ENCODE peak calls at places on chromosomes 16 and 17, in seven cellular contexts. I is WERI-Rb-1, W is esophagus squamous epithelium, C is fibroblast of lung, L is OCI-LY7, D is endothelial cell of umbilical vein, J is heart left ventricle. G is an unnamed sample.

GRCh38 chr16:10261077-10261476 is 78.8 kb upstream of the GRIN2A start:
- DNase-seq in I (no peak), W (no peak), C (no peak), L (no peak), D (no peak), J (no peak), G (no peak)

GRCh38 chr17:17950347-17950746 is 21.9 kb downstream of the TOM1L2 start:
- DNase-seq in I (no peak), W (no peak), C (no peak), L (no peak), D (no peak), J (no peak), G (no peak)

GRCh38 chr16:46729326-46729995 is 18.7 kb downstream of the MYLK3 start:
- DNase-seq in I (no peak), W (no peak), C (no peak), L (no peak), D (no peak), J (no peak), G (no peak)

GRCh38 chr16:64545769-64546168 is 576.1 kb downstream of the CDH11 start:
- DNase-seq in I (no peak), W (no peak), C (peak), L (no peak), D (no peak), J (no peak), G (no peak)

GRCh38 chr16:85350973-85351372 is 238.7 kb upstream of the CIBAR2 start:
- DNase-seq in I (no peak), W (peak), C (peak), L (no peak), D (peak), J (peak), G (peak)

GRCh38 chr17:59561042-59561441 is 4.4 kb upstream of the DHX40 start:
- DNase-seq in I (peak), W (no peak), C (no peak), L (peak), D (peak), J (no peak), G (peak)

GRCh38 chr17:10062757-10063385 is 135.5 kb downstream of the GAS7 start:
- DNase-seq in I (no peak), W (no peak), C (no peak), L (no peak), D (no peak), J (no peak), G (no peak)

GRCh38 chr17:56167491-56167890 is 14.2 kb downstream of the ANKFN1 start:
- DNase-seq in I (no peak), W (no peak), C (no peak), L (no peak), D (no peak), J (no peak), G (no peak)

GRCh38 chr16:56137269-56137668 is 54.0 kb upstream of the GNAO1 start:
- DNase-seq in I (no peak), W (no peak), C (no peak), L (no peak), D (no peak), J (no peak), G (no peak)

GRCh38 chr17:38742431-38743308 is 5.5 kb downstream of the PCGF2 start:
- DNase-seq in I (no peak), W (no peak), C (peak), L (peak), D (peak), J (peak), G (no peak)

GRCh38 chr16:88538366-88539060 is 31.7 kb upstream of the ZC3H18 start:
- DNase-seq in I (no peak), W (no peak), C (no peak), L (no peak), D (no peak), J (no peak), G (no peak)

GRCh38 chr17:14211778-14212177 is 24.9 kb downstream of the CDRT15 start:
- DNase-seq in I (peak), W (no peak), C (no peak), L (no peak), D (no peak), J (peak), G (no peak)

GRCh38 chr16:19167710-19168172 is 299 bp upstream of the SYT17 start:
- DNase-seq in I (peak), W (no peak), C (peak), L (peak), D (peak), J (peak), G (peak)

GRCh38 chr16:49048557-49048956 is 233.1 kb downstream of the CBLN1 start:
- DNase-seq in I (no peak), W (no peak), C (peak), L (no peak), D (no peak), J (no peak), G (no peak)

GRCh38 chr16:49644143-49644460 is 211.8 kb downstream of the ZNF423 start:
- DNase-seq in I (peak), W (no peak), C (no peak), L (no peak), D (no peak), J (no peak), G (no peak)

GRCh38 chr17:55743103-55743679 is 7.7 kb upstream of the PCTP start:
- DNase-seq in I (no peak), W (no peak), C (peak), L (no peak), D (peak), J (no peak), G (peak)

GRCh38 chr16:56607675-56608042 is 725 bp upstream of the MT2A start:
- DNase-seq in I (no peak), W (no peak), C (no peak), L (no peak), D (no peak), J (no peak), G (no peak)

GRCh38 chr17:57264776-57265175 is 8.5 kb downstream of the MSI2 start:
- DNase-seq in I (no peak), W (no peak), C (no peak), L (no peak), D (no peak), J (no peak), G (no peak)

GRCh38 chr17:17391575-17392370 is 85.0 kb upstream of the MED9 start:
- DNase-seq in I (no peak), W (no peak), C (peak), L (peak), D (no peak), J (peak), G (no peak)

GRCh38 chr16:66874079-66874775 is 6.1 kb upstream of the PDP2 start:
- DNase-seq in I (no peak), W (no peak), C (peak), L (peak), D (no peak), J (no peak), G (no peak)

GRCh38 chr17:79311373-79311772 is 236.7 kb downstream of the ENGASE start:
- DNase-seq in I (no peak), W (no peak), C (no peak), L (no peak), D (no peak), J (no peak), G (no peak)

GRCh38 chr17:79320331-79320730 is 245.7 kb downstream of the ENGASE start:
- DNase-seq in I (no peak), W (no peak), C (no peak), L (no peak), D (no peak), J (no peak), G (no peak)

GRCh38 chr17:79315282-79316106 is 240.9 kb downstream of the ENGASE start:
- DNase-seq in I (no peak), W (no peak), C (no peak), L (no peak), D (no peak), J (no peak), G (no peak)

GRCh38 chr17:79317916-79318315 is 243.3 kb downstream of the ENGASE start:
- DNase-seq in I (no peak), W (no peak), C (no peak), L (no peak), D (no peak), J (no peak), G (no peak)

GRCh38 chr17:79316805-79317204 is 242.2 kb downstream of the ENGASE start:
- DNase-seq in I (no peak), W (no peak), C (no peak), L (no peak), D (no peak), J (no peak), G (no peak)
- H3K4me3 ChIP-seq in I (no peak), W (no peak), C (no peak), L (no peak), D (no peak), J (no peak), G (no peak)

DNA sequence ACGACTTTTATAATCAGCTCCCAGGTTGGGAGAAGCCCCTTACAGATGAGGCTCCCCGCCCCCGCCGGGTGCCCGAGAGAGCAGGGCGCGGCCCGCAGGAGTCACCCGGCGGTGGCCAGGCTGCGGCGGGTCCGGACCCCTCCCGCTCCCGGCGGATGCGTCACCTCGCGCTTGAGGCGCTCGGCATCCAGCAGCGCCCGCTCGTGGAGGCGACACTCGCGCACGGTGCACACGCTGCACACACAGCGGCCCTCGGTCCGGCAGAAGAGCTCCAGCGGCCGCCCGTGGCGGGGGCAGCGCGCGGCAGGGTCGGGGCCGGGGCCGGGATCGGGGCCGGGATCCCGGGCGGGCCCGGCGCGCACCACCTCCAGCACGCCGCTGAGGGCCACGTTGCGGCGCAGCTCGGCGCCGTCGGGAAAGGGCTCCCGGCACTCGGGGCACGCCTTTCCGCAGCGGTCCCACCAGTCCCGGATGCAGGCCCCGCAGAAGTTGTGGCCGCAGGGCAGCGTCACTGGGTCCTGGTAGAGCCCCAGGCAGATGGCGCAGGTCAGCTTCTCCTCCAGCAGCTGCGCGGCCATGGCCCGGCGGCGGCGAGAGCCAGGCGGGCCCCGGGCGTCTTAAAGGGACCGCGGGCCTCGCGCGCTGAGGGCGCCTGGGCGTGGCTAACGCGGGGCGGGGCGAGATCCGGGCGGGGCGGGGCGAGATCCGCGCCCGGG is at the start of gene TRIM65:
- DNase-seq in I (peak), W (no peak), C (peak), L (peak), D (peak), J (peak), G (peak)
- H3K27ac ChIP-seq in I (peak), W (peak), C (peak), L (peak), D (peak), J (peak), G (peak)

GRCh38 chr17:1725642-1726511 is 1.4 kb downstream of the WDR81 start:
- DNase-seq in I (no peak), W (no peak), C (no peak), L (no peak), D (no peak), J (no peak), G (no peak)
- H3K4me3 ChIP-seq in I (no peak), W (peak), C (peak), L (peak), D (no peak), J (peak), G (peak)

GRCh38 chr17:6011241-6011640 is 58.9 kb upstream of the WSCD1 start:
- DNase-seq in I (no peak), W (no peak), C (no peak), L (no peak), D (no peak), J (no peak), G (no peak)
- H3K27ac ChIP-seq in I (no peak), W (no peak), C (no peak), L (no peak), D (no peak), J (no peak), G (no peak)

GRCh38 chr17:49955157-49955556 is 13.8 kb upstream of the DLX4 start:
- DNase-seq in I (no peak), W (no peak), C (no peak), L (no peak), D (no peak), J (no peak), G (peak)

GRCh38 chr17:49958723-49959122 is 10.3 kb upstream of the DLX4 start:
- DNase-seq in I (no peak), W (no peak), C (no peak), L (no peak), D (no peak), J (no peak), G (no peak)

GRCh38 chr17:49959183-49959935 is 9.6 kb upstream of the DLX4 start:
- DNase-seq in I (no peak), W (no peak), C (peak), L (no peak), D (no peak), J (no peak), G (peak)

GRCh38 chr17:49952912-49953497 is 16.0 kb upstream of the DLX4 start:
- DNase-seq in I (no peak), W (no peak), C (peak), L (no peak), D (peak), J (no peak), G (no peak)

GRCh38 chr17:49957350-49957749 is 11.6 kb upstream of the DLX4 start:
- DNase-seq in I (no peak), W (no peak), C (no peak), L (no peak), D (no peak), J (no peak), G (no peak)
- H3K4me3 ChIP-seq in I (no peak), W (no peak), C (no peak), L (no peak), D (no peak), J (no peak), G (no peak)

GRCh38 chr17:35187481-35187880 is 6.7 kb downstream of the SLC35G3 start:
- DNase-seq in I (no peak), W (no peak), C (no peak), L (no peak), D (no peak), J (no peak), G (no peak)

GRCh38 chr17:35188111-35188510 is 6.1 kb downstream of the SLC35G3 start:
- DNase-seq in I (no peak), W (no peak), C (no peak), L (no peak), D (no peak), J (no peak), G (no peak)

GRCh38 chr17:35183332-35183731 is 10.9 kb downstream of the SLC35G3 start:
- DNase-seq in I (no peak), W (no peak), C (no peak), L (no peak), D (no peak), J (no peak), G (no peak)

GRCh38 chr17:35184274-35184673 is 9.9 kb downstream of the SLC35G3 start:
- DNase-seq in I (no peak), W (no peak), C (no peak), L (no peak), D (no peak), J (no peak), G (no peak)

GRCh38 chr17:35185849-35186248 is 8.3 kb downstream of the SLC35G3 start:
- DNase-seq in I (no peak), W (no peak), C (no peak), L (no peak), D (no peak), J (no peak), G (no peak)
- H3K27ac ChIP-seq in I (no peak), W (no peak), C (no peak), L (no peak), D (no peak), J (no peak), G (no peak)

GRCh38 chr17:58416937-58417299 is 416 bp downstream of the RNF43 start:
- DNase-seq in I (no peak), W (no peak), C (no peak), L (no peak), D (no peak), J (no peak), G (no peak)
- H3K4me3 ChIP-seq in I (peak), W (peak), C (no peak), L (peak), D (no peak), J (peak), G (peak)

GRCh38 chr17:64502021-64502420 is 4.1 kb downstream of the DDX5 start:
- DNase-seq in I (no peak), W (no peak), C (no peak), L (no peak), D (no peak), J (no peak), G (no peak)
- H3K27ac ChIP-seq in I (no peak), W (peak), C (peak), L (no peak), D (no peak), J (no peak), G (peak)

GRCh38 chr17:61409301-61410099 is 9.9 kb downstream of the TBX2 start:
- DNase-seq in I (peak), W (no peak), C (peak), L (no peak), D (no peak), J (no peak), G (no peak)
- H3K4me3 ChIP-seq in I (peak), W (peak), C (peak), L (peak), D (peak), J (peak), G (peak)

DNA sequence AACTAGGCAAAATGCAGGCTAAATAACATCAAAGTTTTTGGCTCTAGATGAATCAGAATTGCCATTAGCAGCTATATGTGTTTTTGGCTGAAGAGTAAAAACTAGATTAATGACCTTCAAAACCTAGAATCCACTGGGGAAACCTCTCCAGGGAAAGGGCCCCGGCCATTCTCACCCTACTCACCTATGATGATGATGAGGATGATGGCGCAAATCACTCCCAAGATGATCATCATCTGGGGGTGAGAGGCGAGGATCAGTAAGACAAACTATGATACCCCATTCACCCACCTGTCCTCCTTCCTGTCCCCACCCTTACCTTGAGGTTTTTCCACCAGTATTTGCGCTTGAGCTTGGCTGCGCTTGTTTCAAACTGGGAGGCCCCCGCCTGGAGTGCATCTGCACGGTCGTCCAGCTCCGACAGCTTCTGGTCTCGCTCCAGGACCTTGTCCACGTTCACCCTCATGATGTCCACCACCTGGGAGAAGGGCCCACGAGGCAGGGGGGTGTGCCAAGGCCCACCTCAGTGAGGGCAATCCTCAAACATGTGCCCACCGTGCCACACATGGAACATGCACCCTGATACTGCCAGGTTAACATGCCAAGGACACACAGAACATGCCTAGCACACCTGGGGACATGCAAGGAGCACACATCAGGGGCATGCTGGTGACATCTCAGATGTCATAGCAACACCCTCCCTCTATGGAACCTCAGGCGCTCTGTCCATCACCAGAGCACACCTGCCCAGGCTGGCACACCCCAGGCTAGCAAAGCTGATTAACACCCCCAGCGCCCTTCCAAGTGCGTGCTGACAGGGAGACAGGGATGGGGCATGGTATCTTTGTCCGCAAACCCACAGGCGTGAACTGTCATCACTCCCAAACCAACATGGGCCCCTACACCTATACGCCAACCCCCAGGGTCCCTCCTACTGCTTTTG is 1.2 kb downstream of the VAMP2 start:
- DNase-seq in I (no peak), W (no peak), C (no peak), L (no peak), D (no peak), J (peak), G (no peak)
- H3K27ac ChIP-seq in I (peak), W (peak), C (peak), L (peak), D (peak), J (peak), G (no peak)